ENCODE peak calls at places on chromosomes 7 and 10, in nine cellular contexts. One of them, this sample, is unnamed.

GRCh38 chr10:51092402-51092801 is 18.1 kb downstream of the PRKG1 start:
- DNase-seq in HCT116: no peak
- DNase-seq in upper lobe of left lung: no peak
- DNase-seq in HL-60: no peak
- DNase-seq in GM23338: no peak
- DNase-seq in Panc1: no peak
- DNase-seq in suprapubic skin: no peak
- DNase-seq in spleen: no peak
- DNase-seq in transverse colon: peak
- DNase-seq in this sample: no peak

GRCh38 chr10:114375082-114375481 is 29.2 kb downstream of the AFAP1L2 start:
- DNase-seq in HCT116: no peak
- DNase-seq in upper lobe of left lung: no peak
- DNase-seq in HL-60: no peak
- DNase-seq in GM23338: no peak
- DNase-seq in Panc1: no peak
- DNase-seq in suprapubic skin: no peak
- DNase-seq in spleen: no peak
- DNase-seq in transverse colon: no peak
- DNase-seq in this sample: peak

GRCh38 chr10:33114451-33114944 is 156.5 kb upstream of the ITGB1 start:
- DNase-seq in HCT116: no peak
- DNase-seq in upper lobe of left lung: no peak
- DNase-seq in HL-60: no peak
- DNase-seq in GM23338: no peak
- DNase-seq in Panc1: no peak
- DNase-seq in suprapubic skin: no peak
- DNase-seq in spleen: no peak
- DNase-seq in transverse colon: no peak
- DNase-seq in this sample: no peak

GRCh38 chr10:101694056-101694673 is 805 bp downstream of the FBXW4 start:
- DNase-seq in HCT116: no peak
- DNase-seq in upper lobe of left lung: peak
- DNase-seq in HL-60: peak
- DNase-seq in GM23338: peak
- DNase-seq in Panc1: no peak
- DNase-seq in suprapubic skin: peak
- DNase-seq in spleen: peak
- DNase-seq in transverse colon: peak
- DNase-seq in this sample: peak

GRCh38 chr10:99849525-99849924 is 67.1 kb downstream of the ABCC2 start:
- DNase-seq in HCT116: no peak
- DNase-seq in upper lobe of left lung: no peak
- DNase-seq in HL-60: no peak
- DNase-seq in GM23338: peak
- DNase-seq in Panc1: no peak
- DNase-seq in suprapubic skin: no peak
- DNase-seq in spleen: no peak
- DNase-seq in transverse colon: no peak
- DNase-seq in this sample: no peak

GRCh38 chr10:102701272-102701671 is 12.9 kb downstream of the ARL3 start:
- DNase-seq in HCT116: no peak
- DNase-seq in upper lobe of left lung: no peak
- DNase-seq in HL-60: no peak
- DNase-seq in GM23338: no peak
- DNase-seq in Panc1: no peak
- DNase-seq in suprapubic skin: no peak
- DNase-seq in spleen: no peak
- DNase-seq in transverse colon: no peak
- DNase-seq in this sample: no peak

GRCh38 chr7:95636140-95636539 is 39.8 kb upstream of the PDK4 start:
- DNase-seq in HCT116: peak
- DNase-seq in upper lobe of left lung: no peak
- DNase-seq in HL-60: no peak
- DNase-seq in GM23338: peak
- DNase-seq in Panc1: no peak
- DNase-seq in suprapubic skin: no peak
- DNase-seq in spleen: no peak
- DNase-seq in transverse colon: no peak
- DNase-seq in this sample: no peak

GRCh38 chr10:100970914-100971811 is 1.9 kb downstream of the SEMA4G start:
- DNase-seq in HCT116: no peak
- DNase-seq in upper lobe of left lung: no peak
- DNase-seq in HL-60: no peak
- DNase-seq in GM23338: no peak
- DNase-seq in Panc1: no peak
- DNase-seq in suprapubic skin: peak
- DNase-seq in spleen: peak
- DNase-seq in transverse colon: peak
- DNase-seq in this sample: no peak

GRCh38 chr10:133258066-133258817 is 18.4 kb downstream of the ADAM8 start:
- DNase-seq in HCT116: no peak
- DNase-seq in upper lobe of left lung: peak
- DNase-seq in HL-60: peak
- DNase-seq in GM23338: no peak
- DNase-seq in Panc1: no peak
- DNase-seq in suprapubic skin: no peak
- DNase-seq in spleen: peak
- DNase-seq in transverse colon: peak
- DNase-seq in this sample: no peak

GRCh38 chr10:29473087-29473356 is 161.7 kb downstream of the SVIL start:
- DNase-seq in HCT116: no peak
- DNase-seq in upper lobe of left lung: no peak
- DNase-seq in HL-60: no peak
- DNase-seq in GM23338: no peak
- DNase-seq in Panc1: no peak
- DNase-seq in suprapubic skin: no peak
- DNase-seq in spleen: no peak
- DNase-seq in transverse colon: no peak
- DNase-seq in this sample: no peak

GRCh38 chr10:117363027-117363426 is 12.2 kb downstream of the PDZD8 start:
- DNase-seq in HCT116: no peak
- DNase-seq in upper lobe of left lung: no peak
- DNase-seq in HL-60: no peak
- DNase-seq in GM23338: no peak
- DNase-seq in Panc1: peak
- DNase-seq in suprapubic skin: no peak
- DNase-seq in spleen: no peak
- DNase-seq in transverse colon: no peak
- DNase-seq in this sample: no peak

GRCh38 chr10:117364121-117364960 is 10.9 kb downstream of the PDZD8 start:
- DNase-seq in HCT116: no peak
- DNase-seq in upper lobe of left lung: no peak
- DNase-seq in HL-60: no peak
- DNase-seq in GM23338: no peak
- DNase-seq in Panc1: no peak
- DNase-seq in suprapubic skin: no peak
- DNase-seq in spleen: no peak
- DNase-seq in transverse colon: no peak
- DNase-seq in this sample: peak

GRCh38 chr10:117367718-117368117 is 7.5 kb downstream of the PDZD8 start:
- DNase-seq in HCT116: no peak
- DNase-seq in upper lobe of left lung: no peak
- DNase-seq in HL-60: no peak
- DNase-seq in GM23338: no peak
- DNase-seq in Panc1: no peak
- DNase-seq in suprapubic skin: no peak
- DNase-seq in spleen: no peak
- DNase-seq in transverse colon: no peak
- DNase-seq in this sample: no peak

GRCh38 chr10:117366741-117367140 is 8.5 kb downstream of the PDZD8 start:
- DNase-seq in HCT116: no peak
- DNase-seq in upper lobe of left lung: no peak
- DNase-seq in HL-60: no peak
- DNase-seq in GM23338: no peak
- DNase-seq in Panc1: no peak
- DNase-seq in suprapubic skin: no peak
- DNase-seq in spleen: no peak
- DNase-seq in transverse colon: no peak
- DNase-seq in this sample: no peak

GRCh38 chr10:117365612-117366011 is 9.6 kb downstream of the PDZD8 start:
- DNase-seq in HCT116: peak
- DNase-seq in upper lobe of left lung: no peak
- DNase-seq in HL-60: peak
- DNase-seq in GM23338: no peak
- DNase-seq in Panc1: peak
- DNase-seq in suprapubic skin: no peak
- DNase-seq in spleen: no peak
- DNase-seq in transverse colon: peak
- DNase-seq in this sample: peak
- TF ChIP-seq POLR2AphosphoS5 in HCT116: peak
- TF ChIP-seq POLR2AphosphoS5 in upper lobe of left lung: no peak
- TF ChIP-seq POLR2AphosphoS5 in HL-60: no peak
- TF ChIP-seq POLR2AphosphoS5 in GM23338: no peak
- TF ChIP-seq POLR2AphosphoS5 in Panc1: no peak
- TF ChIP-seq POLR2AphosphoS5 in suprapubic skin: no peak
- TF ChIP-seq POLR2AphosphoS5 in spleen: no peak
- TF ChIP-seq POLR2AphosphoS5 in transverse colon: no peak
- TF ChIP-seq POLR2AphosphoS5 in this sample: no peak

GRCh38 chr7:128106840-128107239 is 75.6 kb upstream of the LRRC4 start:
- DNase-seq in HCT116: no peak
- DNase-seq in upper lobe of left lung: no peak
- DNase-seq in HL-60: no peak
- DNase-seq in GM23338: no peak
- DNase-seq in Panc1: no peak
- DNase-seq in suprapubic skin: no peak
- DNase-seq in spleen: peak
- DNase-seq in transverse colon: no peak
- DNase-seq in this sample: no peak
- TF ChIP-seq POLR2AphosphoS5 in HCT116: no peak
- TF ChIP-seq POLR2AphosphoS5 in upper lobe of left lung: no peak
- TF ChIP-seq POLR2AphosphoS5 in HL-60: no peak
- TF ChIP-seq POLR2AphosphoS5 in GM23338: no peak
- TF ChIP-seq POLR2AphosphoS5 in Panc1: no peak
- TF ChIP-seq POLR2AphosphoS5 in suprapubic skin: no peak
- TF ChIP-seq POLR2AphosphoS5 in spleen: no peak
- TF ChIP-seq POLR2AphosphoS5 in transverse colon: no peak
- TF ChIP-seq POLR2AphosphoS5 in this sample: no peak

DNA sequence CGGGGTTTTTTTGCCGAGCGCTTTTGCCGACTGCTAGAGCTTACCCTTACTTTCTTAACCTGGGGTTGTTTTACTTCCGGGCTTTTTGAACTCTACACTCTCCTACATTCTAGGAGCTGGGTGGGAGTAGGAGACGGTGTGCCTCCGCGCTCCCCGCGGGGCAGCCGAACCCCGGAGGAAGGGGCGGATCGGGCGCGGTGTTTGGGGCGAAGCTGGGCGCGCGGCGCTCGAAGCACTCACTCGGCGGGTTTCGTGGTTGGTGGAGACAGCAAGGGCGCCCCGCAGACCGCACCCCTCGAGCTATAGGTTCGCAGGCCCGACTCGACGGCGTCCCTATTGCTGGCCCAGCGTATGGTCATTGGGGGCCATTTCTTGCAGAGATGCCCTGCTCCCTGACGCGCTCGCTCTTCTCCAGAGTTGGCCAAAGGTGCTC is 245 bp downstream of the ZNF518A start:
- DNase-seq in HCT116: no peak
- DNase-seq in upper lobe of left lung: peak
- DNase-seq in HL-60: peak
- DNase-seq in GM23338: peak
- DNase-seq in Panc1: no peak
- DNase-seq in suprapubic skin: peak
- DNase-seq in spleen: peak
- DNase-seq in transverse colon: peak
- DNase-seq in this sample: peak
- TF ChIP-seq POLR2AphosphoS5 in HCT116: peak
- TF ChIP-seq POLR2AphosphoS5 in upper lobe of left lung: no peak
- TF ChIP-seq POLR2AphosphoS5 in HL-60: no peak
- TF ChIP-seq POLR2AphosphoS5 in GM23338: peak
- TF ChIP-seq POLR2AphosphoS5 in Panc1: no peak
- TF ChIP-seq POLR2AphosphoS5 in suprapubic skin: no peak
- TF ChIP-seq POLR2AphosphoS5 in spleen: peak
- TF ChIP-seq POLR2AphosphoS5 in transverse colon: no peak
- TF ChIP-seq POLR2AphosphoS5 in this sample: peak

GRCh38 chr7:113087278-113087998 is 811 bp upstream of the GPR85 start:
- DNase-seq in HCT116: no peak
- DNase-seq in upper lobe of left lung: no peak
- DNase-seq in HL-60: peak
- DNase-seq in GM23338: peak
- DNase-seq in Panc1: no peak
- DNase-seq in suprapubic skin: no peak
- DNase-seq in spleen: no peak
- DNase-seq in transverse colon: no peak
- DNase-seq in this sample: peak

GRCh38 chr7:113086928-113087277 is 276 bp upstream of the GPR85 start:
- DNase-seq in HCT116: no peak
- DNase-seq in upper lobe of left lung: no peak
- DNase-seq in HL-60: no peak
- DNase-seq in GM23338: no peak
- DNase-seq in Panc1: no peak
- DNase-seq in suprapubic skin: no peak
- DNase-seq in spleen: no peak
- DNase-seq in transverse colon: no peak
- DNase-seq in this sample: peak

GRCh38 chr7:113086431-113086888 is at the start of gene GPR85:
- DNase-seq in HCT116: no peak
- DNase-seq in upper lobe of left lung: peak
- DNase-seq in HL-60: peak
- DNase-seq in GM23338: peak
- DNase-seq in Panc1: no peak
- DNase-seq in suprapubic skin: no peak
- DNase-seq in spleen: peak
- DNase-seq in transverse colon: peak
- DNase-seq in this sample: peak

GRCh38 chr7:113084499-113085172 is 2.0 kb downstream of the GPR85 start:
- DNase-seq in HCT116: no peak
- DNase-seq in upper lobe of left lung: no peak
- DNase-seq in HL-60: peak
- DNase-seq in GM23338: no peak
- DNase-seq in Panc1: no peak
- DNase-seq in suprapubic skin: no peak
- DNase-seq in spleen: no peak
- DNase-seq in transverse colon: no peak
- DNase-seq in this sample: no peak

DNA sequence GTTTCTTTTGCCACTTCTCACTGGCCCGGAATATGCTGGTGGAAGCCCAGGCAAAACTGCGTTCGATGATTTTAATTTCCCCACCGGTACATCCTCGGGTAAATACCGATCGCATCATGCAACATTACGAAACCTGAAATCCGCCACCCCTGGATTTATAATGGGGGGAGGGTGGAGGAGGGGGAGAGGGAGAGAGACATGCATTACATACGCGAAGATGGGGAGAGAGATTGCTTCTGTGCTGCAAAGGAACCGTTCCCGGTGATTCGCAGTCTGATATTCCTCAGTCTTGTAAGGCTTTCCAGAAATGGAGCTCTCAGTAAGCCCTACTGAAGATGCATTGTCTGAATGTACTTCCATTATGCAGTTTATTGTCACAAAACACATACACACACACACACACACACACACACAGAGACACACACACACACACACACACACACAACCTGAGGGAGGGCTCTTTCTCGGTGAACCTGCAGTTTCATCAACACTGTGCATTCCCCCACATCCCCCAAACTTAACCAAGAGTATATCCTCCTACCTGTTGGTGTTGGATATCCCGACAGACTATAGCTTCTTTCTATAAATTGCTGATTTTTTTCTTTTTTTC is 741 bp downstream of the GPR85 start:
- DNase-seq in HCT116: no peak
- DNase-seq in upper lobe of left lung: no peak
- DNase-seq in HL-60: peak
- DNase-seq in GM23338: peak
- DNase-seq in Panc1: no peak
- DNase-seq in suprapubic skin: no peak
- DNase-seq in spleen: no peak
- DNase-seq in transverse colon: no peak
- DNase-seq in this sample: peak
- TF ChIP-seq POLR2AphosphoS5 in HCT116: no peak
- TF ChIP-seq POLR2AphosphoS5 in upper lobe of left lung: no peak
- TF ChIP-seq POLR2AphosphoS5 in HL-60: no peak
- TF ChIP-seq POLR2AphosphoS5 in GM23338: no peak
- TF ChIP-seq POLR2AphosphoS5 in Panc1: no peak
- TF ChIP-seq POLR2AphosphoS5 in suprapubic skin: no peak
- TF ChIP-seq POLR2AphosphoS5 in spleen: no peak
- TF ChIP-seq POLR2AphosphoS5 in transverse colon: no peak
- TF ChIP-seq POLR2AphosphoS5 in this sample: no peak